ENCODE peak calls at places on chromosomes 7 and 10, in nine cellular contexts. Q is tibial nerve; C is right lobe of liver; B is colonic mucosa; X is CD8-positive, alpha-beta memory T cell; R is uterus; I is astrocyte; H is pancreas; Y is BE2C. S is an unnamed sample. For H3K9me3, the result is how much of the 10 kb centered on the place peaks cover.

GRCh38 chr10:70679498-70679897 is 7.2 kb downstream of the ADAMTS14 start:
- DNase-seq in C (no peak), Q (peak), B (no peak), Y (no peak), I (peak), H (no peak), X (no peak), R (no peak), S (no peak)

GRCh38 chr10:128035557-128035973 is 90.7 kb downstream of the MKI67 start:
- DNase-seq in I (no peak), Q (peak), C (peak), H (no peak), R (no peak), B (peak), Y (peak), X (peak), S (peak)

GRCh38 chr7:102874966-102875365 is 37.8 kb upstream of the LRRC17 start:
- DNase-seq in H (no peak), Q (no peak), R (no peak), X (no peak), B (no peak), C (no peak), Y (no peak), I (peak), S (no peak)

GRCh38 chr10:131790021-131790420 is 110.8 kb upstream of the PPP2R2D start:
- DNase-seq in Y (peak), R (no peak), X (no peak), Q (no peak), C (no peak), H (no peak), B (no peak), I (no peak), S (no peak)

GRCh38 chr10:96153065-96153464 is 23.0 kb downstream of the ZNF518A start:
- DNase-seq in B (no peak), H (no peak), C (no peak), Q (no peak), Y (no peak), X (no peak), R (no peak), I (peak), S (no peak)

GRCh38 chr7:132049462-132050304 is 493.3 kb upstream of the PODXL start:
- DNase-seq in Y (peak), X (no peak), Q (no peak), C (no peak), H (no peak), I (no peak), B (peak), R (no peak), S (no peak)

GRCh38 chr7:11835260-11835659 is 3.3 kb upstream of the THSD7A start:
- DNase-seq in Y (no peak), I (no peak), H (no peak), Q (no peak), C (no peak), X (no peak), B (no peak), R (no peak), S (no peak)

GRCh38 chr10:55358539-55358938 is 557.5 kb upstream of the PCDH15 start:
- DNase-seq in I (no peak), C (no peak), Q (no peak), R (no peak), Y (no peak), X (no peak), B (no peak), H (no peak), S (no peak)

GRCh38 chr7:29598607-29599006 is 35.0 kb downstream of the PRR15 start:
- DNase-seq in C (no peak), I (no peak), B (peak), H (peak), X (no peak), Y (no peak), Q (no peak), R (no peak), S (no peak)

GRCh38 chr10:62637249-62638061 is 167.1 kb upstream of the ADO start:
- DNase-seq in H (no peak), R (no peak), C (no peak), X (peak), Y (no peak), Q (no peak), I (peak), B (no peak), S (peak)

GRCh38 chr10:37390901-37391300 is 265.5 kb downstream of the ANKRD30A start:
- DNase-seq in Q (no peak), B (no peak), X (no peak), Y (no peak), I (no peak), C (no peak), H (no peak), R (no peak), S (no peak)
- H3K9me3 ChIP-seq in Q (under half), B (under half), X (under half), Y (under half), I (under half), C (under half), H (under half), R (under half), S (under half)

GRCh38 chr10:78717200-78717599 is 351.6 kb upstream of the ZMIZ1 start:
- DNase-seq in Q (no peak), Y (no peak), B (no peak), C (no peak), I (peak), H (no peak), R (no peak), X (no peak), S (no peak)
- H3K9me3 ChIP-seq in Q (under half), Y (under half), B (under half), C (under half), I (under half), H (under half), R (under half), X (under half), S (under half)

GRCh38 chr7:154874409-154875113 is 128.4 kb downstream of the PAXIP1 start:
- DNase-seq in Y (no peak), Q (no peak), C (no peak), X (no peak), H (no peak), B (no peak), R (no peak), I (no peak), S (no peak)
- H3K9me3 ChIP-seq in Y (under half), Q (under half), C (under half), X (under half), H (under half), B (under half), R (under half), I (under half), S (under half)

DNA sequence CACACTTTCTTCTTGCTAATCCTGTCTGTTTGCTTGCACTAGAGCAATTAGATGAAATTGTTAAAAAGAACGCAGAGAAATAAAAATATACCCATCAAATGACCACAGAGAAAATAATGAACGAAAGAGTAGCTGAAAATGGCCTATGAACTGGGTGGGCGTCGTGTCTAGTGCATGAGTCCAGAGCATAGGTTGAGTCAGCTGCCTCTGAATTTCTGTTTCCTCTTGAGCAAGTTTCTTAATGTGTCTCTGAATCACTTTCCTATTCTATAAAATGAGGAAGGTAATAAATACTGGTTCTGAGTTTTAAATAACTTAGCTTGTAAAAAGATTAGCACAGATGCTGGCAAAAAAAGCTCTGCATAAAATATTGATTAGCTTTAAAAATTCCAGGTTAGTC is 75.0 kb downstream of the POM121L12 start:
- DNase-seq in R (no peak), B (no peak), I (peak), Q (no peak), H (no peak), Y (no peak), X (no peak), C (no peak), S (no peak)
- H3K9me3 ChIP-seq in R (under half), B (under half), I (under half), Q (under half), H (under half), Y (under half), X (under half), C (under half), S (under half)

GRCh38 chr7:154886591-154886990 is 116.3 kb downstream of the PAXIP1 start:
- DNase-seq in R (no peak), B (no peak), Y (no peak), Q (no peak), C (no peak), H (no peak), I (no peak), X (no peak), S (no peak)
- H3K9me3 ChIP-seq in R (under half), B (under half), Y (under half), Q (under half), C (under half), H (under half), I (under half), X (under half), S (under half)

GRCh38 chr10:29680091-29680490 is 45.3 kb upstream of the SVIL start:
- DNase-seq in Y (no peak), X (no peak), Q (no peak), H (no peak), I (no peak), C (no peak), R (no peak), B (no peak), S (no peak)
- H3K9me3 ChIP-seq in Y (under half), X (under half), Q (under half), H (under half), I (under half), C (under half), R (under half), B (under half), S (under half)

GRCh38 chr7:64998865-64999164 is 7.7 kb downstream of the ERV3-1 start:
- DNase-seq in Q (no peak), H (no peak), C (no peak), Y (no peak), I (no peak), R (no peak), X (no peak), B (no peak), S (no peak)
- H3K9me3 ChIP-seq in Q (under half), H (under half), C (under half), Y (under half), I (under half), R (under half), X (under half), B (under half), S (under half)